ENCODE peak calls at places on chromosomes 13 and 19, in eight cellular contexts. E, P, X, A, L, D, V and Z are unnamed samples.

GRCh38 chr13:27905650-27906049 is 14.2 kb upstream of the PDX1 start:
- DNase-seq in E (no peak), P (no peak), X (no peak), A (no peak), L (no peak), D (no peak), V (no peak), Z (no peak)

GRCh38 chr19:2888739-2889224 is 11.9 kb upstream of the ZNF57 start:
- DNase-seq in E (no peak), P (peak; percentile 58), X (no peak), A (no peak), L (no peak), D (peak; percentile 34), V (peak; percentile 54), Z (no peak)

GRCh38 chr19:19562665-19563347 is 24.7 kb downstream of the CILP2 start:
- DNase-seq in E (no peak), P (no peak), X (no peak), A (no peak), L (no peak), D (no peak), V (no peak), Z (no peak)

GRCh38 chr19:16366433-16367268 is 42.0 kb downstream of the KLF2 start:
- DNase-seq in E (no peak), P (no peak), X (no peak), A (no peak), L (no peak), D (peak; percentile 79), V (no peak), Z (no peak)

GRCh38 chr13:94309997-94310842 is 169.3 kb downstream of the DCT start:
- DNase-seq in E (peak; percentile 82), P (no peak), X (no peak), A (peak; percentile 96), L (peak; percentile 86), D (peak; percentile 67), V (no peak), Z (no peak)

GRCh38 chr13:32632343-32632910 is 46.2 kb downstream of the PDS5B start:
- DNase-seq in E (no peak), P (no peak), X (no peak), A (no peak), L (no peak), D (no peak), V (no peak), Z (no peak)

GRCh38 chr19:13150919-13151604 is 851 bp downstream of the IER2 start:
- DNase-seq in E (no peak), P (no peak), X (no peak), A (no peak), L (no peak), D (no peak), V (no peak), Z (peak; percentile 16)

GRCh38 chr13:110929104-110929777 is 14.4 kb upstream of the ANKRD10 start:
- DNase-seq in E (no peak), P (no peak), X (no peak), A (no peak), L (no peak), D (no peak), V (no peak), Z (no peak)

GRCh38 chr19:55652311-55653078 is 2.3 kb upstream of the U2AF2 start:
- DNase-seq in E (no peak), P (peak; percentile 38), X (no peak), A (no peak), L (no peak), D (no peak), V (peak; percentile 65), Z (peak; percentile 36)

GRCh38 chr13:30418886-30419459 is 3.3 kb upstream of the UBE2L5 start:
- DNase-seq in E (no peak), P (no peak), X (no peak), A (no peak), L (no peak), D (no peak), V (no peak), Z (no peak)

GRCh38 chr13:42971670-42972355 is 20.2 kb downstream of the EPSTI1 start:
- DNase-seq in E (no peak), P (no peak), X (no peak), A (peak; percentile 26), L (peak; percentile 45), D (peak; percentile 70), V (no peak), Z (no peak)

GRCh38 chr19:33724723-33725060 is 72.0 kb upstream of the KCTD15 start:
- DNase-seq in E (no peak), P (no peak), X (no peak), A (no peak), L (no peak), D (no peak), V (no peak), Z (no peak)

GRCh38 chr13:73556902-73557301 is 498.1 kb downstream of the KLF5 start:
- DNase-seq in E (no peak), P (no peak), X (no peak), A (no peak), L (no peak), D (no peak), V (no peak), Z (no peak)

GRCh38 chr19:5687360-5688198 is 2.5 kb upstream of the RPL36 start:
- DNase-seq in E (no peak), P (no peak), X (no peak), A (no peak), L (no peak), D (no peak), V (peak; percentile 64), Z (no peak)
- TF ChIP-seq CTCF in E (peak; percentile 56), P (no peak), X (no peak), A (no peak), L (no peak), D (no peak), V (no peak), Z (peak; percentile 25)

GRCh38 chr19:43594710-43595604 is 977 bp downstream of the IRGQ start:
- DNase-seq in E (peak; percentile 41), P (peak; percentile 43), X (peak; percentile 42), A (peak; percentile 69), L (peak; percentile 77), D (peak; percentile 71), V (peak; percentile 75), Z (peak; percentile 70)
- TF ChIP-seq CTCF in E (peak; percentile 90), P (peak; percentile 45), X (peak; percentile 85), A (peak; percentile 85), L (peak; percentile 97), D (peak; percentile 88), V (peak; percentile 64), Z (peak; percentile 69)

GRCh38 chr19:40567750-40568494 is 8.8 kb upstream of the SHKBP1 start:
- DNase-seq in E (no peak), P (no peak), X (no peak), A (no peak), L (no peak), D (no peak), V (no peak), Z (no peak)

GRCh38 chr19:40567040-40567749 is 9.5 kb upstream of the SHKBP1 start:
- DNase-seq in E (no peak), P (no peak), X (no peak), A (no peak), L (no peak), D (no peak), V (no peak), Z (no peak)

GRCh38 chr19:40570313-40571004 is 6.2 kb upstream of the SHKBP1 start:
- DNase-seq in E (peak; percentile 99), P (peak; percentile 100), X (peak; percentile 92), A (peak; percentile 100), L (peak; percentile 100), D (peak; percentile 99), V (peak; percentile 99), Z (peak; percentile 98)

GRCh38 chr19:40571831-40572495 is 4.7 kb upstream of the SHKBP1 start:
- DNase-seq in E (no peak), P (no peak), X (no peak), A (no peak), L (no peak), D (no peak), V (no peak), Z (no peak)

GRCh38 chr19:40571005-40571318 is 5.7 kb upstream of the SHKBP1 start:
- DNase-seq in E (no peak), P (no peak), X (no peak), A (no peak), L (no peak), D (no peak), V (no peak), Z (no peak)
- TF ChIP-seq CTCF in E (peak; percentile 60), P (no peak), X (no peak), A (no peak), L (no peak), D (no peak), V (no peak), Z (peak; percentile 4)

DNA sequence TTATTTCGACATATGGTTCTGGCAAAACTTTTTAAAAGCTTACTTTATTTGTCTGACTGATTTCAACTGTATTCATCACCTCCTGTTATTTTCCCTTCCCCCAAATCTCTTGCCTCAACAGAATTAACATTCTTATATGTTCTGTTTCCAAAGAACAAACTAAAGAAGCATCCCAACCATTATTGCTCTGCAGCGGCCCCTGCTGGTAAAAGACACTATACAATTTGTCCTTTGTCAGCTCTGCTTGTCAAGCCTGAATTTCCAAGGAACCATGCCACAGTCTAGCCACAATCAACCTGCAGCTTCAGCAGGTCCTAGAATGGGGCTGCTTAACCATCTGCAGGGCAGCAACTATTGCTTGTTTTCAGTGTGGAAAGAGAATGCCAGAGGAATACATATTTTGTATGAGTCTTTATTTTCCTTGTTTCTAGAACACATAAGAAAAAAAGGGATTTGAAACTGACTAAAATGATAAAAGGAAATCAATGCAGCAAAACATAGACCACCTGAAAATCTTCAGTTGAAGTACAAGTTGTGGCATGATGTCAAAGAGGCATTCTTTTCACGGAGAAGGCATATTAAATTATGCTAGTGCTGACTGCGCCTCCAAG is 845.3 kb downstream of the DIAPH3 start:
- DNase-seq in E (peak; percentile 43), P (peak; percentile 54), X (peak; percentile 67), A (peak; percentile 46), L (peak; percentile 71), D (peak; percentile 38), V (peak; percentile 54), Z (peak; percentile 86)
- TF ChIP-seq CTCF in E (peak; percentile 86), P (peak; percentile 60), X (peak; percentile 86), A (peak; percentile 69), L (peak; percentile 76), D (peak; percentile 72), V (peak; percentile 25), Z (peak; percentile 91)